ENCODE peak calls at places on chromosomes 12 and 14, in four cellular contexts. N, K, E and V are unnamed samples.

GRCh38 chr14:79513446-79513845 is 697.9 kb downstream of the DIO2 start:
- DNase-seq in N (no peak), K (no peak), E (no peak), V (no peak)

GRCh38 chr14:33682746-33683145 is 268.1 kb downstream of the EGLN3 start:
- DNase-seq in N (no peak), K (no peak), E (no peak), V (no peak)

GRCh38 chr14:31505411-31505810 is 17.6 kb upstream of the GPR33 start:
- DNase-seq in N (no peak), K (no peak), E (no peak), V (no peak)

GRCh38 chr12:113933201-113933786 is 32.8 kb downstream of the RBM19 start:
- DNase-seq in N (no peak), K (no peak), E (no peak), V (peak)

GRCh38 chr12:106112094-106112822 is 26.5 kb downstream of the NUAK1 start:
- DNase-seq in N (no peak), K (no peak), E (no peak), V (no peak)

GRCh38 chr12:90627180-90627896 is 327.6 kb downstream of the CCER1 start:
- DNase-seq in N (no peak), K (no peak), E (no peak), V (no peak)

GRCh38 chr14:99566009-99566389 is 38.0 kb downstream of the CCDC85C start:
- DNase-seq in N (no peak), K (no peak), E (no peak), V (no peak)

GRCh38 chr12:79659961-79660431 is 30.8 kb downstream of the PAWR start:
- DNase-seq in N (no peak), K (no peak), E (no peak), V (no peak)

GRCh38 chr12:79006306-79006705 is 141.7 kb downstream of the SYT1 start:
- DNase-seq in N (no peak), K (no peak), E (no peak), V (no peak)

GRCh38 chr14:96067985-96068930 is 29.1 kb downstream of the C14orf132 start:
- DNase-seq in N (no peak), K (no peak), E (no peak), V (no peak)

GRCh38 chr14:60166144-60166543 is 946 bp upstream of the DHRS7 start:
- DNase-seq in N (no peak), K (no peak), E (no peak), V (no peak)

GRCh38 chr12:12216349-12217017 is 50.4 kb downstream of the LRP6 start:
- DNase-seq in N (peak), K (no peak), E (no peak), V (no peak)

GRCh38 chr12:58363971-58364370 is 422.6 kb downstream of the ATP23 start:
- DNase-seq in N (no peak), K (no peak), E (no peak), V (no peak)
- TF ChIP-seq CREB1 in N (no peak), K (no peak), E (no peak), V (no peak)

GRCh38 chr14:77804592-77804991 is 4.7 kb downstream of the ADCK1 start:
- DNase-seq in N (peak), K (peak), E (no peak), V (peak)
- TF ChIP-seq CREB1 in N (no peak), K (no peak), E (no peak), V (no peak)

DNA sequence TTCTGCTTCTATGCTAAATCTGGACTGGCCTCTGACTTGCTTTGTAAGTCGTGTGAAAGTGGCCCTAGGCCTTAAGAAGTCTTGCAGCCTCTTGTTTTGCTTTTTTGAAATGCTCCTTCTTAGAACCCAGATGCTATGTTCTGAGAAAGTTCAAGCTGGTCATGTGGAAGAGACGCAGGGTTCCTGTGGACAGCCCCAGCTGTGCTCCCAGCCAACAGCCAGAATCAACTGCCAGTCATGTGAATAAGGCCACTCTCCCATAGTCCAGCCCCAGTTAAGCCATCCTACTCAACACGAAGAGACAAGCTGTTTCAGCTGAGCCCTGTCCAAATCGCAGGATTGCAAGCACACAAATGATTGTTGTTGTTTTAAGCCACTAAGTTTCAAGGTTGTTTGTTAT is 37.3 kb upstream of the TBPL2 start:
- DNase-seq in N (no peak), K (no peak), E (no peak), V (no peak)
- TF ChIP-seq CREB1 in N (no peak), K (no peak), E (no peak), V (no peak)

DNA sequence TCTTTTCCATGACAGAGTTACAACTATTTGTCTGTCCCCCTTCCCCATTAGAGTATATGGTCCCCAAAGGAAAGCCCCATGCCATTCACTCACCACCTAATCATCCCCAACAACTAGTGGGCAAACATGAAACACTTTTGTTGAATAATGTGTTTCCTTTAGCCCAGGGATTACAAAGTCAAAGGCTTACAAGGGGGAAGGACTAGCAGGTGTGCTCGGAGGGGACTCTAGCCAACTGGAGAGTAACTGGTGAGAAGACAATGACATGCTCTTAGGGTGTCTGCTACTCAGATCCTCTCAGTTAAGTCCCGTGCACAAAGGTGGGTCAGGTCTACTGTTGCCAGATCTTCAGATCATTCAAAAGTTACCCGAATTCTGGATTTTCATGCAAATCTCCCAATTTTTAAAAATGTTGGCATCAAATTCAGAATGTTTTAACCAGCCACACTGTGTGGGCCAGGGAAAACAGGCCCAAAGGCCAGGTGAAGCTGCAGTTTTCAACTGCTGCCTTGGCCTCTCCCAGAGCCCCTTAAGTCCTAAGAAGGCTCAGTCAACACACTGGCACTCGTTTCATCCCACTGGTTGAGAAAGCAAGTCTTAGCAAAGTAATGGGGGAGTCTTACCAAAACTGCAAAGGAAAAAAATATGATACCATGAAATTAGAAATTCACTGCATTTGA is 29.7 kb downstream of the NUDT4 start:
- DNase-seq in N (no peak), K (no peak), E (no peak), V (peak)
- TF ChIP-seq CREB1 in N (no peak), K (no peak), E (no peak), V (no peak)

DNA sequence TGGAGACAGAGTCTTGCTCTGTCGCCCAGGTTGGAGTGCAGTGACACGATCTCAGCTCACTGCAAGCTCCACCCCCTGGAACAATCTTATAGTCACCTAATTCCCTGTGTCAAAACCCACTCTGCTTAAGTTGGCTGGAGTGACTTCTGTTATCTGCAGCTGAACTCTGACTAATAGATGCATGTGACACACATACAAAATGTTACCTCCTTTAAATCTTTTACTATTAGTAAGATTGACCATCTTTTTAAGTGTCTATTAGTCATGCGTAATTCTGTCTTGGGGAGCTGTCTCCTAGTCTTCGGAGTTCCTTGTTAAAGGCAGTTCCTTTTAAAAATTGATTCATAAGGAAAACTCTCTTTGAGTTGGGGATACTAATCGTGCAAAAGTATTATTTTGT is 7.4 kb downstream of the IFI27L1 start:
- DNase-seq in N (no peak), K (no peak), E (no peak), V (no peak)
- TF ChIP-seq CREB1 in N (no peak), K (no peak), E (no peak), V (no peak)